ENCODE peak calls at places on chromosomes 3 and 15, in six cellular contexts. One of them, this sample, is unnamed.
A peak's percentile ranks its signal among the peaks of the same experiment; 100 is the strongest.

GRCh38 chr3:31733234-31733667 is 200.5 kb downstream of the STT3B start:
- DNase-seq in choroid plexus epithelial cell: no peak
- DNase-seq in hepatocyte: no peak
- DNase-seq in cardiac fibroblast: no peak
- DNase-seq in HCT116: no peak
- DNase-seq in Peyer's patch: no peak
- DNase-seq in this sample: no peak

GRCh38 chr3:99250821-99251355 is 349.4 kb upstream of the DCBLD2 start:
- DNase-seq in choroid plexus epithelial cell: peak; percentile 75
- DNase-seq in hepatocyte: no peak
- DNase-seq in cardiac fibroblast: peak; percentile 73
- DNase-seq in HCT116: no peak
- DNase-seq in Peyer's patch: no peak
- DNase-seq in this sample: no peak

GRCh38 chr3:9903238-9903624 is 583 bp downstream of the IL17RE start:
- DNase-seq in choroid plexus epithelial cell: no peak
- DNase-seq in hepatocyte: no peak
- DNase-seq in cardiac fibroblast: peak; percentile 44
- DNase-seq in HCT116: no peak
- DNase-seq in Peyer's patch: no peak
- DNase-seq in this sample: no peak

GRCh38 chr3:8313591-8314298 is 187.9 kb upstream of the LMCD1 start:
- DNase-seq in choroid plexus epithelial cell: no peak
- DNase-seq in hepatocyte: peak; percentile 8
- DNase-seq in cardiac fibroblast: no peak
- DNase-seq in HCT116: no peak
- DNase-seq in Peyer's patch: no peak
- DNase-seq in this sample: no peak

GRCh38 chr3:18862077-18862476 is 286.2 kb upstream of the KCNH8 start:
- DNase-seq in choroid plexus epithelial cell: no peak
- DNase-seq in hepatocyte: no peak
- DNase-seq in cardiac fibroblast: no peak
- DNase-seq in HCT116: no peak
- DNase-seq in Peyer's patch: no peak
- DNase-seq in this sample: no peak

GRCh38 chr3:88267847-88268246 is 118.1 kb downstream of the C3orf38 start:
- DNase-seq in choroid plexus epithelial cell: no peak
- DNase-seq in hepatocyte: no peak
- DNase-seq in cardiac fibroblast: no peak
- DNase-seq in HCT116: no peak
- DNase-seq in Peyer's patch: no peak
- DNase-seq in this sample: no peak

GRCh38 chr3:12809435-12809834 is 13.0 kb downstream of the CAND2 start:
- DNase-seq in choroid plexus epithelial cell: no peak
- DNase-seq in hepatocyte: no peak
- DNase-seq in cardiac fibroblast: no peak
- DNase-seq in HCT116: no peak
- DNase-seq in Peyer's patch: no peak
- DNase-seq in this sample: no peak

GRCh38 chr15:89111352-89111751 is 23.1 kb downstream of the ABHD2 start:
- DNase-seq in choroid plexus epithelial cell: no peak
- DNase-seq in hepatocyte: no peak
- DNase-seq in cardiac fibroblast: no peak
- DNase-seq in HCT116: no peak
- DNase-seq in Peyer's patch: no peak
- DNase-seq in this sample: no peak

GRCh38 chr3:171028779-171029232 is 2.3 kb upstream of the SLC2A2 start:
- DNase-seq in choroid plexus epithelial cell: peak; percentile 87
- DNase-seq in hepatocyte: peak; percentile 20
- DNase-seq in cardiac fibroblast: peak; percentile 95
- DNase-seq in HCT116: no peak
- DNase-seq in Peyer's patch: no peak
- DNase-seq in this sample: no peak

GRCh38 chr3:188646592-188646991 is 492.6 kb downstream of the LPP start:
- DNase-seq in choroid plexus epithelial cell: peak; percentile 65
- DNase-seq in hepatocyte: peak; percentile 23
- DNase-seq in cardiac fibroblast: peak; percentile 41
- DNase-seq in HCT116: no peak
- DNase-seq in Peyer's patch: no peak
- DNase-seq in this sample: no peak

GRCh38 chr3:46934508-46935167 is 41.9 kb downstream of the CCDC12 start:
- DNase-seq in choroid plexus epithelial cell: peak; percentile 41
- DNase-seq in hepatocyte: peak; percentile 73
- DNase-seq in cardiac fibroblast: peak; percentile 35
- DNase-seq in HCT116: no peak
- DNase-seq in Peyer's patch: no peak
- DNase-seq in this sample: no peak

GRCh38 chr3:157133434-157134320 is 26.3 kb downstream of the CCNL1 start:
- DNase-seq in choroid plexus epithelial cell: no peak
- DNase-seq in hepatocyte: no peak
- DNase-seq in cardiac fibroblast: no peak
- DNase-seq in HCT116: no peak
- DNase-seq in Peyer's patch: no peak
- DNase-seq in this sample: no peak

GRCh38 chr3:157130881-157131251 is 29.1 kb downstream of the CCNL1 start:
- DNase-seq in choroid plexus epithelial cell: no peak
- DNase-seq in hepatocyte: no peak
- DNase-seq in cardiac fibroblast: no peak
- DNase-seq in HCT116: no peak
- DNase-seq in Peyer's patch: no peak
- DNase-seq in this sample: no peak

GRCh38 chr3:157131861-157132260 is 28.1 kb downstream of the CCNL1 start:
- DNase-seq in choroid plexus epithelial cell: no peak
- DNase-seq in hepatocyte: no peak
- DNase-seq in cardiac fibroblast: peak; percentile 47
- DNase-seq in HCT116: no peak
- DNase-seq in Peyer's patch: no peak
- DNase-seq in this sample: no peak

GRCh38 chr3:157132936-157133335 is 27.0 kb downstream of the CCNL1 start:
- DNase-seq in choroid plexus epithelial cell: no peak
- DNase-seq in hepatocyte: no peak
- DNase-seq in cardiac fibroblast: no peak
- DNase-seq in HCT116: no peak
- DNase-seq in Peyer's patch: no peak
- DNase-seq in this sample: no peak

GRCh38 chr3:157132341-157132740 is 27.6 kb downstream of the CCNL1 start:
- DNase-seq in choroid plexus epithelial cell: no peak
- DNase-seq in hepatocyte: no peak
- DNase-seq in cardiac fibroblast: no peak
- DNase-seq in HCT116: no peak
- DNase-seq in Peyer's patch: no peak
- DNase-seq in this sample: no peak
- TF ChIP-seq CTCF in choroid plexus epithelial cell: peak; percentile 1
- TF ChIP-seq CTCF in hepatocyte: no peak
- TF ChIP-seq CTCF in cardiac fibroblast: no peak
- TF ChIP-seq CTCF in HCT116: no peak
- TF ChIP-seq CTCF in Peyer's patch: no peak
- TF ChIP-seq CTCF in this sample: no peak

GRCh38 chr15:74311734-74312444 is 55.6 kb downstream of the CYP11A1 start:
- DNase-seq in choroid plexus epithelial cell: peak; percentile 36
- DNase-seq in hepatocyte: peak; percentile 43
- DNase-seq in cardiac fibroblast: peak; percentile 57
- DNase-seq in HCT116: peak; percentile 35
- DNase-seq in Peyer's patch: no peak
- DNase-seq in this sample: peak; percentile 52
- TF ChIP-seq CTCF in choroid plexus epithelial cell: peak; percentile 74
- TF ChIP-seq CTCF in hepatocyte: peak; percentile 52
- TF ChIP-seq CTCF in cardiac fibroblast: peak; percentile 77
- TF ChIP-seq CTCF in HCT116: peak; percentile 66
- TF ChIP-seq CTCF in Peyer's patch: peak; percentile 26
- TF ChIP-seq CTCF in this sample: peak; percentile 55

GRCh38 chr15:84981054-84981710 is 474 bp upstream of the PDE8A start:
- DNase-seq in choroid plexus epithelial cell: peak; percentile 99
- DNase-seq in hepatocyte: peak; percentile 98
- DNase-seq in cardiac fibroblast: peak; percentile 97
- DNase-seq in HCT116: peak; percentile 92
- DNase-seq in Peyer's patch: peak; percentile 91
- DNase-seq in this sample: peak; percentile 99
- TF ChIP-seq CTCF in choroid plexus epithelial cell: no peak
- TF ChIP-seq CTCF in hepatocyte: no peak
- TF ChIP-seq CTCF in cardiac fibroblast: no peak
- TF ChIP-seq CTCF in HCT116: no peak
- TF ChIP-seq CTCF in Peyer's patch: peak; percentile 67
- TF ChIP-seq CTCF in this sample: no peak

GRCh38 chr15:31340047-31340446 is 13.4 kb downstream of the KLF13 start:
- DNase-seq in choroid plexus epithelial cell: no peak
- DNase-seq in hepatocyte: no peak
- DNase-seq in cardiac fibroblast: no peak
- DNase-seq in HCT116: no peak
- DNase-seq in Peyer's patch: no peak
- DNase-seq in this sample: no peak

GRCh38 chr15:31339558-31339895 is 12.9 kb downstream of the KLF13 start:
- DNase-seq in choroid plexus epithelial cell: no peak
- DNase-seq in hepatocyte: no peak
- DNase-seq in cardiac fibroblast: no peak
- DNase-seq in HCT116: no peak
- DNase-seq in Peyer's patch: no peak
- DNase-seq in this sample: no peak

GRCh38 chr15:31341036-31341435 is 14.4 kb downstream of the KLF13 start:
- DNase-seq in choroid plexus epithelial cell: no peak
- DNase-seq in hepatocyte: no peak
- DNase-seq in cardiac fibroblast: no peak
- DNase-seq in HCT116: no peak
- DNase-seq in Peyer's patch: no peak
- DNase-seq in this sample: no peak

GRCh38 chr15:31341501-31342195 is 15.0 kb downstream of the KLF13 start:
- DNase-seq in choroid plexus epithelial cell: no peak
- DNase-seq in hepatocyte: no peak
- DNase-seq in cardiac fibroblast: no peak
- DNase-seq in HCT116: no peak
- DNase-seq in Peyer's patch: peak; percentile 55
- DNase-seq in this sample: no peak

GRCh38 chr15:31340591-31340990 is 14.0 kb downstream of the KLF13 start:
- DNase-seq in choroid plexus epithelial cell: no peak
- DNase-seq in hepatocyte: no peak
- DNase-seq in cardiac fibroblast: no peak
- DNase-seq in HCT116: no peak
- DNase-seq in Peyer's patch: no peak
- DNase-seq in this sample: no peak
- TF ChIP-seq CTCF in choroid plexus epithelial cell: no peak
- TF ChIP-seq CTCF in hepatocyte: no peak
- TF ChIP-seq CTCF in cardiac fibroblast: no peak
- TF ChIP-seq CTCF in HCT116: no peak
- TF ChIP-seq CTCF in Peyer's patch: no peak
- TF ChIP-seq CTCF in this sample: no peak

DNA sequence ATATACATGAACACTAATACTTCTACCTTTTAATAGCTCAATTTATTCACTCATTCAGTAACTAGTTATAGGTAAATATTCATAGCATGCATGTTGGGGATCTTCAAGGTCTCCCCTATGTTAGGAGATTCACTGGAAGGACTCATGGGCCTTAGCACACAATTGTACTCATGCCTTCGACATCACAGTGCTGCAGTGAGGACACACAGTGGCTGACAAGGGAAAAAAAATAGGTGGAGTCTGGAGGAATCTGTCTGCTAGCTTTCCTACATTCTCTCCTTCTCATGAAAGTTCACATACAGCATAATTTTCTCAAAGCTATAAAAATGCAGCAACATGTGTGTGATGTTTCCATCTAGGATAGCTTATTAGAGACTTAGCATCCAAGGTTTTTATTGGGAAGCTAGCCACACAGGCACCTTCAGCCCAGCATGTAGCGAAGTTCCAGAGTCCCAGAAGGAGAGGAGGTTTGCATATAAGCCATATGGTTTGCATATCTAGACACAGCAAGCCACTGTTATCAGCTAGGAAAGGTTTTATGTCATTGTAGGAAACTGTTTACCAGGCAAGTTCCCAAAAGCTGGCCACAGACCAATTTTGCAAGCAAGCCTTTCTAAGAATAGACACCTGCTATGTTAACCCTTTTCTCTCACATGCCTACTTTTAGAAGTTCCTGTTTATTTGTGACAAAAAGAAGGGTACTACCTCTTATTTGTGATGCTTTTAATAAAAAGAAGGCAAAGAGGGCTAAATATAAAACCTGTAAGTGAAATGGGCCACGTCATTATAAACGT is 46.4 kb downstream of the MORC1 start:
- DNase-seq in choroid plexus epithelial cell: no peak
- DNase-seq in hepatocyte: peak; percentile 8
- DNase-seq in cardiac fibroblast: no peak
- DNase-seq in HCT116: peak; percentile 1
- DNase-seq in Peyer's patch: no peak
- DNase-seq in this sample: no peak
- TF ChIP-seq CTCF in choroid plexus epithelial cell: no peak
- TF ChIP-seq CTCF in hepatocyte: peak; percentile 26
- TF ChIP-seq CTCF in cardiac fibroblast: no peak
- TF ChIP-seq CTCF in HCT116: peak; percentile 29
- TF ChIP-seq CTCF in Peyer's patch: no peak
- TF ChIP-seq CTCF in this sample: no peak

DNA sequence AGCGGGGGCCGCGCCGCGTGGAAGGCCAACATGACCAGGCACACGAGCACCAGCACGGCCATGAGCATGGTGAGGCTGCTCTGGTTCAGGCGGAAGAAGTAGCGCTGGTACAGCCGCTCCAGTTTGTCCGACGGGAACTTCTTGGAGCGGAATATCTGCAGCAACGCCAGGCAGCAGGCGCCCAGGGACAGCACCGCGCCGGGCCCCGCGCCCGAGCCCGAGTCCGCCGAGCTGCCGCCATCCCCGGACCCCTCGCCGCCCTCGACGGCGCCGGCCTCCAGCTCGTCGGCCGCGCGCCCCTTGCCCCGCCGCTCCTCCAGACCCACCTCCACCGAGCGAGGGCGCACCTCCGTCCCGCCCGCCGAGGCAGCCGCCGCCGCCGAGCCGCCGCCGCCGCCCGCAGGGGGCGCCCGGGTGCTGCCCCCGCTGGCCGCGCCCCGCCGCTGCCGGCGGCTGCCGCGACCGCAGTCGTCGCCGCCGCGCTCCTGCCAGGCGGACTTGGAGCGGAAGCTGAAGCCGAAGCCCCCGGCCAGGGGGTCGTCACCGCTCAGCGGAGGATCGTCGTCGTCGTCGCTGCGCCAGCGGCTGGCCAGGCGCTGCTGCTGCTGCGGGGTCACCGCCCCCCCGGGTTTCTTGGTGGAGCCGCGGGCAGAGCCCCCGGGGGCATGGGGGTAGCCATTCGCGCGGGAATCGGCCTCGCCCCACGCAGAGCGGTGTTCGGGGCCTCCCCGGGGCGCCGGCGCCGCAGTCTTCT is 964 bp downstream of the ADCY5 start:
- DNase-seq in choroid plexus epithelial cell: no peak
- DNase-seq in hepatocyte: peak; percentile 74
- DNase-seq in cardiac fibroblast: no peak
- DNase-seq in HCT116: no peak
- DNase-seq in Peyer's patch: no peak
- DNase-seq in this sample: peak; percentile 91
- TF ChIP-seq CTCF in choroid plexus epithelial cell: no peak
- TF ChIP-seq CTCF in hepatocyte: peak; percentile 16
- TF ChIP-seq CTCF in cardiac fibroblast: no peak
- TF ChIP-seq CTCF in HCT116: peak; percentile 50
- TF ChIP-seq CTCF in Peyer's patch: peak; percentile 29
- TF ChIP-seq CTCF in this sample: peak; percentile 73

This sample was measured in GM20000.